ENCODE peak calls at places on chromosomes 7 and 10, in six cellular contexts. One of them, this sample, is unnamed.

GRCh38 chr7:101728128-101728527 is 89.3 kb upstream of the CUX1 start:
- DNase-seq in activated T-cell treated with anti-CD3 and anti-CD28 coated beads for 1 hour: no peak
- DNase-seq in T follicular helper cell: no peak
- DNase-seq in activated CD4-positive, alpha-beta T cell treated with anti-CD3 and anti-CD28 coated beads for 4 hours: no peak
- DNase-seq in IMR-90: no peak
- DNase-seq in sciatic nerve: no peak
- DNase-seq in this sample: no peak

GRCh38 chr10:131017566-131018285 is 293.8 kb downstream of the TCERG1L start:
- DNase-seq in activated T-cell treated with anti-CD3 and anti-CD28 coated beads for 1 hour: no peak
- DNase-seq in T follicular helper cell: no peak
- DNase-seq in activated CD4-positive, alpha-beta T cell treated with anti-CD3 and anti-CD28 coated beads for 4 hours: no peak
- DNase-seq in IMR-90: no peak
- DNase-seq in sciatic nerve: no peak
- DNase-seq in this sample: no peak

GRCh38 chr7:125563964-125564529 is 634.4 kb upstream of the POT1 start:
- DNase-seq in activated T-cell treated with anti-CD3 and anti-CD28 coated beads for 1 hour: no peak
- DNase-seq in T follicular helper cell: no peak
- DNase-seq in activated CD4-positive, alpha-beta T cell treated with anti-CD3 and anti-CD28 coated beads for 4 hours: no peak
- DNase-seq in IMR-90: no peak
- DNase-seq in sciatic nerve: no peak
- DNase-seq in this sample: no peak

GRCh38 chr10:88238515-88238914 is 344.6 kb downstream of the RNLS start:
- DNase-seq in activated T-cell treated with anti-CD3 and anti-CD28 coated beads for 1 hour: no peak
- DNase-seq in T follicular helper cell: no peak
- DNase-seq in activated CD4-positive, alpha-beta T cell treated with anti-CD3 and anti-CD28 coated beads for 4 hours: no peak
- DNase-seq in IMR-90: no peak
- DNase-seq in sciatic nerve: no peak
- DNase-seq in this sample: no peak

GRCh38 chr7:44914992-44915607 is 29.8 kb upstream of the PURB start:
- DNase-seq in activated T-cell treated with anti-CD3 and anti-CD28 coated beads for 1 hour: peak
- DNase-seq in T follicular helper cell: peak
- DNase-seq in activated CD4-positive, alpha-beta T cell treated with anti-CD3 and anti-CD28 coated beads for 4 hours: peak
- DNase-seq in IMR-90: no peak
- DNase-seq in sciatic nerve: no peak
- DNase-seq in this sample: peak

GRCh38 chr7:1975581-1975980 is 257.2 kb downstream of the MAD1L1 start:
- DNase-seq in activated T-cell treated with anti-CD3 and anti-CD28 coated beads for 1 hour: no peak
- DNase-seq in T follicular helper cell: no peak
- DNase-seq in activated CD4-positive, alpha-beta T cell treated with anti-CD3 and anti-CD28 coated beads for 4 hours: no peak
- DNase-seq in IMR-90: no peak
- DNase-seq in sciatic nerve: no peak
- DNase-seq in this sample: no peak

GRCh38 chr10:69152002-69152401 is 28.0 kb downstream of the VPS26A start:
- DNase-seq in activated T-cell treated with anti-CD3 and anti-CD28 coated beads for 1 hour: no peak
- DNase-seq in T follicular helper cell: no peak
- DNase-seq in activated CD4-positive, alpha-beta T cell treated with anti-CD3 and anti-CD28 coated beads for 4 hours: no peak
- DNase-seq in IMR-90: no peak
- DNase-seq in sciatic nerve: no peak
- DNase-seq in this sample: no peak

GRCh38 chr10:89347706-89348457 is 20.1 kb downstream of the IFIT3 start:
- DNase-seq in activated T-cell treated with anti-CD3 and anti-CD28 coated beads for 1 hour: no peak
- DNase-seq in T follicular helper cell: no peak
- DNase-seq in activated CD4-positive, alpha-beta T cell treated with anti-CD3 and anti-CD28 coated beads for 4 hours: no peak
- DNase-seq in IMR-90: no peak
- DNase-seq in sciatic nerve: no peak
- DNase-seq in this sample: no peak

GRCh38 chr7:31933481-31933880 is 136.7 kb downstream of the PDE1C start:
- DNase-seq in activated T-cell treated with anti-CD3 and anti-CD28 coated beads for 1 hour: no peak
- DNase-seq in T follicular helper cell: no peak
- DNase-seq in activated CD4-positive, alpha-beta T cell treated with anti-CD3 and anti-CD28 coated beads for 4 hours: no peak
- DNase-seq in IMR-90: peak
- DNase-seq in sciatic nerve: no peak
- DNase-seq in this sample: no peak

GRCh38 chr7:84207025-84207424 is 12.4 kb upstream of the SEMA3A start:
- DNase-seq in activated T-cell treated with anti-CD3 and anti-CD28 coated beads for 1 hour: no peak
- DNase-seq in T follicular helper cell: no peak
- DNase-seq in activated CD4-positive, alpha-beta T cell treated with anti-CD3 and anti-CD28 coated beads for 4 hours: no peak
- DNase-seq in IMR-90: no peak
- DNase-seq in sciatic nerve: no peak
- DNase-seq in this sample: no peak

GRCh38 chr7:8751557-8752231 is 318.3 kb downstream of the NXPH1 start:
- DNase-seq in activated T-cell treated with anti-CD3 and anti-CD28 coated beads for 1 hour: no peak
- DNase-seq in T follicular helper cell: no peak
- DNase-seq in activated CD4-positive, alpha-beta T cell treated with anti-CD3 and anti-CD28 coated beads for 4 hours: no peak
- DNase-seq in IMR-90: no peak
- DNase-seq in sciatic nerve: no peak
- DNase-seq in this sample: no peak

GRCh38 chr10:35449944-35450343 is 113.6 kb downstream of the CCNY start:
- DNase-seq in activated T-cell treated with anti-CD3 and anti-CD28 coated beads for 1 hour: no peak
- DNase-seq in T follicular helper cell: no peak
- DNase-seq in activated CD4-positive, alpha-beta T cell treated with anti-CD3 and anti-CD28 coated beads for 4 hours: no peak
- DNase-seq in IMR-90: no peak
- DNase-seq in sciatic nerve: no peak
- DNase-seq in this sample: no peak

GRCh38 chr7:22373911-22374310 is 17.0 kb upstream of the RAPGEF5 start:
- DNase-seq in activated T-cell treated with anti-CD3 and anti-CD28 coated beads for 1 hour: no peak
- DNase-seq in T follicular helper cell: no peak
- DNase-seq in activated CD4-positive, alpha-beta T cell treated with anti-CD3 and anti-CD28 coated beads for 4 hours: no peak
- DNase-seq in IMR-90: no peak
- DNase-seq in sciatic nerve: no peak
- DNase-seq in this sample: no peak

GRCh38 chr7:150811-151221 is 41.6 kb upstream of the FAM20C start:
- DNase-seq in activated T-cell treated with anti-CD3 and anti-CD28 coated beads for 1 hour: no peak
- DNase-seq in T follicular helper cell: no peak
- DNase-seq in activated CD4-positive, alpha-beta T cell treated with anti-CD3 and anti-CD28 coated beads for 4 hours: no peak
- DNase-seq in IMR-90: no peak
- DNase-seq in sciatic nerve: peak
- DNase-seq in this sample: no peak

GRCh38 chr7:79403451-79403850 is 50.0 kb downstream of the MAGI2 start:
- DNase-seq in activated T-cell treated with anti-CD3 and anti-CD28 coated beads for 1 hour: no peak
- DNase-seq in T follicular helper cell: no peak
- DNase-seq in activated CD4-positive, alpha-beta T cell treated with anti-CD3 and anti-CD28 coated beads for 4 hours: no peak
- DNase-seq in IMR-90: peak
- DNase-seq in sciatic nerve: no peak
- DNase-seq in this sample: no peak

GRCh38 chr7:114047889-114048288 is 129.1 kb upstream of the PPP1R3A start:
- DNase-seq in activated T-cell treated with anti-CD3 and anti-CD28 coated beads for 1 hour: no peak
- DNase-seq in T follicular helper cell: no peak
- DNase-seq in activated CD4-positive, alpha-beta T cell treated with anti-CD3 and anti-CD28 coated beads for 4 hours: no peak
- DNase-seq in IMR-90: peak
- DNase-seq in sciatic nerve: no peak
- DNase-seq in this sample: no peak

GRCh38 chr10:113735913-113736312 is 15.6 kb upstream of the PLEKHS1 start:
- DNase-seq in activated T-cell treated with anti-CD3 and anti-CD28 coated beads for 1 hour: no peak
- DNase-seq in T follicular helper cell: no peak
- DNase-seq in activated CD4-positive, alpha-beta T cell treated with anti-CD3 and anti-CD28 coated beads for 4 hours: no peak
- DNase-seq in IMR-90: no peak
- DNase-seq in sciatic nerve: no peak
- DNase-seq in this sample: no peak

GRCh38 chr10:85036661-85037060 is 708.3 kb downstream of the CCSER2 start:
- DNase-seq in activated T-cell treated with anti-CD3 and anti-CD28 coated beads for 1 hour: no peak
- DNase-seq in T follicular helper cell: no peak
- DNase-seq in activated CD4-positive, alpha-beta T cell treated with anti-CD3 and anti-CD28 coated beads for 4 hours: no peak
- DNase-seq in IMR-90: no peak
- DNase-seq in sciatic nerve: no peak
- DNase-seq in this sample: no peak

GRCh38 chr7:100547872-100548271 is 8.9 kb downstream of the AGFG2 start:
- DNase-seq in activated T-cell treated with anti-CD3 and anti-CD28 coated beads for 1 hour: no peak
- DNase-seq in T follicular helper cell: no peak
- DNase-seq in activated CD4-positive, alpha-beta T cell treated with anti-CD3 and anti-CD28 coated beads for 4 hours: no peak
- DNase-seq in IMR-90: no peak
- DNase-seq in sciatic nerve: no peak
- DNase-seq in this sample: no peak

GRCh38 chr7:157017149-157017548 is 6.7 kb upstream of the MNX1 start:
- DNase-seq in activated T-cell treated with anti-CD3 and anti-CD28 coated beads for 1 hour: no peak
- DNase-seq in T follicular helper cell: no peak
- DNase-seq in activated CD4-positive, alpha-beta T cell treated with anti-CD3 and anti-CD28 coated beads for 4 hours: no peak
- DNase-seq in IMR-90: no peak
- DNase-seq in sciatic nerve: no peak
- DNase-seq in this sample: no peak

GRCh38 chr10:83625831-83626360 is 513.4 kb upstream of the GHITM start:
- DNase-seq in activated T-cell treated with anti-CD3 and anti-CD28 coated beads for 1 hour: no peak
- DNase-seq in T follicular helper cell: no peak
- DNase-seq in activated CD4-positive, alpha-beta T cell treated with anti-CD3 and anti-CD28 coated beads for 4 hours: no peak
- DNase-seq in IMR-90: no peak
- DNase-seq in sciatic nerve: no peak
- DNase-seq in this sample: no peak